ENCODE peak calls at places on chromosomes 16 and 17, in eight cellular contexts. P is lower lobe of right lung; U is astrocyte of the cerebellum; S is activated CD4-positive, alpha-beta T cell treated with anti-CD3 and anti-CD28 coated beads, Interleukin-2, amount 50 U/mL, for 1 hour; T is stimulated activated CD4-positive, alpha-beta T cell treated with anti-CD3 and anti-CD28 coated beads, Interleukin-1b, Interleukin-23, amount 100 ng/mL, for 1 hour; E is EL; L is activated CD4-positive, CD25-positive, alpha-beta regulatory T cell; O is epithelial cell of prostate. Q is an unnamed sample.

GRCh38 chr16:88062341-88062861 is 111.2 kb downstream of the BANP start:
- DNase-seq in U (peak), E (peak), P (peak), O (no peak), T (no peak), L (no peak), S (no peak), Q (peak)

GRCh38 chr17:11803635-11804034 is 193.6 kb downstream of the ZNF18 start:
- DNase-seq in L (no peak), O (no peak), E (no peak), T (no peak), S (no peak), U (no peak), P (no peak), Q (no peak)

GRCh38 chr17:5234645-5235576 is at the start of gene SCIMP:
- DNase-seq in E (no peak), T (no peak), O (no peak), S (no peak), L (no peak), U (no peak), P (peak), Q (no peak)

GRCh38 chr16:4272114-4272954 is 489 bp downstream of the TFAP4 start:
- DNase-seq in S (peak), T (no peak), E (peak), U (no peak), O (no peak), L (no peak), P (peak), Q (no peak)

GRCh38 chr16:85380905-85381737 is 232.0 kb upstream of the GSE1 start:
- DNase-seq in T (no peak), U (no peak), P (no peak), L (no peak), O (no peak), E (no peak), S (no peak), Q (no peak)

GRCh38 chr17:45240905-45241314 is 19.2 kb downstream of the FMNL1 start:
- DNase-seq in S (no peak), O (no peak), L (no peak), P (no peak), U (no peak), T (no peak), E (no peak), Q (no peak)

GRCh38 chr16:71895679-71896385 is 501 bp downstream of the IST1 start:
- DNase-seq in L (no peak), P (peak), U (no peak), T (peak), S (peak), E (peak), O (no peak), Q (no peak)

GRCh38 chr16:75062135-75062943 is 54.2 kb downstream of the LDHD start:
- DNase-seq in U (no peak), L (no peak), E (no peak), T (no peak), O (no peak), P (no peak), S (no peak), Q (no peak)

GRCh38 chr17:48439875-48440505 is 10.0 kb upstream of the SKAP1 start:
- DNase-seq in T (no peak), P (no peak), L (no peak), E (no peak), S (peak), U (no peak), O (no peak), Q (no peak)

GRCh38 chr16:29760567-29761279 is 14.9 kb upstream of the C16orf54 start:
- DNase-seq in T (no peak), U (no peak), O (no peak), P (no peak), S (no peak), E (no peak), L (no peak), Q (no peak)

GRCh38 chr17:59825533-59826316 is 67.0 kb downstream of the TUBD1 start:
- DNase-seq in U (no peak), S (no peak), P (no peak), L (no peak), T (no peak), E (peak), O (no peak), Q (peak)

GRCh38 chr16:68524069-68524820 is 14.8 kb upstream of the ZFP90 start:
- DNase-seq in O (no peak), L (no peak), E (no peak), P (no peak), U (no peak), T (no peak), S (no peak), Q (no peak)

GRCh38 chr17:47220531-47220999 is 11.4 kb downstream of the MYL4 start:
- DNase-seq in T (no peak), P (no peak), S (no peak), U (no peak), O (no peak), L (no peak), E (no peak), Q (no peak)

GRCh38 chr16:86964846-86965245 is 352.3 kb downstream of the C16orf95 start:
- DNase-seq in E (no peak), T (no peak), L (no peak), O (no peak), U (no peak), S (no peak), P (no peak), Q (no peak)

GRCh38 chr17:36498155-36498554 is 11.7 kb downstream of the ZNHIT3 start:
- DNase-seq in S (no peak), U (no peak), L (no peak), T (no peak), P (no peak), O (no peak), E (no peak), Q (no peak)

GRCh38 chr17:63967953-63968352 is 4.8 kb downstream of the SCN4A start:
- DNase-seq in U (no peak), P (no peak), S (no peak), O (no peak), E (no peak), T (no peak), L (no peak), Q (no peak)

GRCh38 chr16:1923299-1924034 is 5.3 kb upstream of the HS3ST6 start:
- DNase-seq in E (peak), L (no peak), O (no peak), P (no peak), U (no peak), S (no peak), T (no peak), Q (no peak)

Q was measured in skeletal muscle cell.